ENCODE peak calls at places on chromosomes 2 and 18, in ten cellular contexts. Q, K, W, Y, O, T, M, R, J and L are unnamed samples. For H3K4me1, the result is how much of the 10 kb centered on the place peaks cover.

GRCh38 chr2:191018663-191019119 is 4.7 kb upstream of the STAT1 start:
- DNase-seq in Q (no peak), K (no peak), W (no peak), Y (no peak), O (no peak), T (no peak), M (no peak), R (no peak), J (no peak), L (no peak)

GRCh38 chr2:158034198-158034831 is 67.4 kb upstream of the UPP2 start:
- DNase-seq in Q (peak), K (peak), W (peak), Y (peak), O (peak), T (peak), M (peak), R (peak), J (peak), L (peak)

GRCh38 chr2:102753563-102754159 is 8.2 kb upstream of the TMEM182 start:
- DNase-seq in Q (peak), K (peak), W (peak), Y (peak), O (peak), T (no peak), M (no peak), R (no peak), J (peak), L (no peak)

GRCh38 chr2:83764447-83765005 is 694.6 kb downstream of the SUCLG1 start:
- DNase-seq in Q (no peak), K (no peak), W (peak), Y (no peak), O (no peak), T (no peak), M (no peak), R (no peak), J (no peak), L (no peak)

GRCh38 chr2:67650292-67651133 is 253.4 kb downstream of the ETAA1 start:
- DNase-seq in Q (peak), K (peak), W (peak), Y (peak), O (peak), T (peak), M (peak), R (peak), J (peak), L (peak)

GRCh38 chr2:42367835-42368234 is 6.8 kb upstream of the COX7A2L start:
- DNase-seq in Q (no peak), K (no peak), W (no peak), Y (peak), O (no peak), T (no peak), M (no peak), R (no peak), J (no peak), L (no peak)

GRCh38 chr2:33108483-33109443 is 162.0 kb downstream of the LTBP1 start:
- DNase-seq in Q (no peak), K (no peak), W (no peak), Y (no peak), O (no peak), T (peak), M (no peak), R (no peak), J (no peak), L (no peak)

GRCh38 chr18:80229766-80230745 is 17.3 kb downstream of the PARD6G start:
- DNase-seq in Q (no peak), K (no peak), W (no peak), Y (no peak), O (no peak), T (no peak), M (no peak), R (no peak), J (no peak), L (no peak)

GRCh38 chr18:10591891-10592290 is 66.1 kb downstream of the NAPG start:
- DNase-seq in Q (peak), K (no peak), W (no peak), Y (no peak), O (no peak), T (no peak), M (no peak), R (no peak), J (no peak), L (no peak)

GRCh38 chr2:46803551-46803885 is 112.1 kb downstream of the MCFD2 start:
- DNase-seq in Q (no peak), K (no peak), W (peak), Y (peak), O (no peak), T (no peak), M (no peak), R (no peak), J (no peak), L (peak)

GRCh38 chr2:27715318-27716165 is 51.9 kb downstream of the SLC4A1AP start:
- DNase-seq in Q (no peak), K (no peak), W (no peak), Y (peak), O (no peak), T (peak), M (no peak), R (no peak), J (no peak), L (no peak)

GRCh38 chr2:219252900-219253752 is at the start of gene TUBA4B:
- DNase-seq in Q (peak), K (peak), W (peak), Y (no peak), O (peak), T (peak), M (peak), R (no peak), J (peak), L (no peak)

GRCh38 chr2:231795525-231796327 is 9.5 kb downstream of the COPS7B start:
- DNase-seq in Q (no peak), K (peak), W (peak), Y (peak), O (peak), T (no peak), M (no peak), R (peak), J (peak), L (no peak)

GRCh38 chr2:105373344-105373781 is 25.5 kb downstream of the FHL2 start:
- DNase-seq in Q (no peak), K (peak), W (no peak), Y (peak), O (peak), T (peak), M (no peak), R (no peak), J (no peak), L (no peak)

GRCh38 chr18:35851286-35851967 is 121.1 kb upstream of the RMP24 start:
- DNase-seq in Q (no peak), K (no peak), W (no peak), Y (no peak), O (no peak), T (no peak), M (peak), R (no peak), J (no peak), L (peak)

GRCh38 chr2:66390152-66390551 is 44.8 kb upstream of the MEIS1 start:
- DNase-seq in Q (no peak), K (no peak), W (no peak), Y (no peak), O (no peak), T (no peak), M (no peak), R (no peak), J (no peak), L (no peak)

GRCh38 chr2:178380763-178381162 is 70.2 kb downstream of the PRKRA start:
- DNase-seq in Q (no peak), K (no peak), W (no peak), Y (no peak), O (no peak), T (no peak), M (no peak), R (no peak), J (no peak), L (no peak)

GRCh38 chr18:70840649-70841048 is 551.8 kb downstream of the SOCS6 start:
- DNase-seq in Q (no peak), K (no peak), W (no peak), Y (no peak), O (no peak), T (no peak), M (no peak), R (no peak), J (no peak), L (no peak)

GRCh38 chr2:227509824-227510619 is 38.1 kb downstream of the AGFG1 start:
- DNase-seq in Q (no peak), K (no peak), W (no peak), Y (peak), O (no peak), T (no peak), M (no peak), R (no peak), J (no peak), L (no peak)

GRCh38 chr2:47003641-47004427 is 88.2 kb upstream of the MCFD2 start:
- DNase-seq in Q (no peak), K (no peak), W (no peak), Y (no peak), O (no peak), T (no peak), M (no peak), R (no peak), J (no peak), L (no peak)

GRCh38 chr2:163467206-163467605 is 268.6 kb downstream of the FIGN start:
- DNase-seq in Q (no peak), K (no peak), W (no peak), Y (no peak), O (no peak), T (no peak), M (no peak), R (no peak), J (no peak), L (no peak)

GRCh38 chr18:1663879-1664705 is 759.4 kb downstream of the ADCYAP1 start:
- DNase-seq in Q (peak), K (peak), W (peak), Y (no peak), O (peak), T (peak), M (peak), R (peak), J (peak), L (peak)

GRCh38 chr2:78416625-78417300 is 608.7 kb upstream of the REG3G start:
- DNase-seq in Q (no peak), K (no peak), W (no peak), Y (no peak), O (no peak), T (no peak), M (no peak), R (no peak), J (no peak), L (no peak)

GRCh38 chr2:149972039-149972438 is 384.5 kb upstream of the MMADHC start:
- DNase-seq in Q (no peak), K (no peak), W (no peak), Y (no peak), O (no peak), T (no peak), M (no peak), R (peak), J (peak), L (no peak)

GRCh38 chr2:162072181-162072702 is 1.8 kb downstream of the DPP4 start:
- DNase-seq in Q (no peak), K (no peak), W (no peak), Y (no peak), O (no peak), T (no peak), M (no peak), R (no peak), J (no peak), L (no peak)

GRCh38 chr2:37149626-37150322 is 7.0 kb downstream of the EIF2AK2 start:
- DNase-seq in Q (no peak), K (no peak), W (peak), Y (no peak), O (no peak), T (no peak), M (no peak), R (no peak), J (no peak), L (no peak)

GRCh38 chr2:37156857-37157714 is at the start of gene EIF2AK2:
- DNase-seq in Q (peak), K (peak), W (peak), Y (peak), O (peak), T (peak), M (peak), R (peak), J (peak), L (peak)

GRCh38 chr2:37153224-37153623 is 3.6 kb downstream of the EIF2AK2 start:
- DNase-seq in Q (no peak), K (no peak), W (no peak), Y (no peak), O (no peak), T (no peak), M (no peak), R (no peak), J (no peak), L (no peak)

GRCh38 chr2:37156071-37156856 is 516 bp downstream of the EIF2AK2 start:
- DNase-seq in Q (peak), K (peak), W (peak), Y (peak), O (peak), T (peak), M (peak), R (peak), J (peak), L (peak)

GRCh38 chr2:37154790-37155189 is 2.0 kb downstream of the EIF2AK2 start:
- DNase-seq in Q (peak), K (no peak), W (no peak), Y (no peak), O (no peak), T (no peak), M (no peak), R (no peak), J (no peak), L (no peak)
- TF ChIP-seq CTCF in Q (no peak), K (no peak), W (no peak), Y (no peak), O (no peak), T (no peak), M (no peak), R (no peak), J (no peak), L (no peak)

GRCh38 chr2:120824246-120824645 is 88.6 kb downstream of the GLI2 start:
- DNase-seq in Q (no peak), K (no peak), W (no peak), Y (no peak), O (no peak), T (no peak), M (no peak), R (no peak), J (no peak), L (no peak)

GRCh38 chr2:120826716-120827410 is 91.2 kb downstream of the GLI2 start:
- DNase-seq in Q (no peak), K (no peak), W (no peak), Y (no peak), O (peak), T (no peak), M (no peak), R (no peak), J (no peak), L (no peak)

GRCh38 chr2:120828066-120828465 is 92.4 kb downstream of the GLI2 start:
- DNase-seq in Q (no peak), K (no peak), W (no peak), Y (no peak), O (no peak), T (no peak), M (no peak), R (no peak), J (no peak), L (no peak)

GRCh38 chr2:120825370-120826259 is 89.9 kb downstream of the GLI2 start:
- DNase-seq in Q (no peak), K (no peak), W (peak), Y (peak), O (peak), T (peak), M (no peak), R (no peak), J (no peak), L (peak)

DNA sequence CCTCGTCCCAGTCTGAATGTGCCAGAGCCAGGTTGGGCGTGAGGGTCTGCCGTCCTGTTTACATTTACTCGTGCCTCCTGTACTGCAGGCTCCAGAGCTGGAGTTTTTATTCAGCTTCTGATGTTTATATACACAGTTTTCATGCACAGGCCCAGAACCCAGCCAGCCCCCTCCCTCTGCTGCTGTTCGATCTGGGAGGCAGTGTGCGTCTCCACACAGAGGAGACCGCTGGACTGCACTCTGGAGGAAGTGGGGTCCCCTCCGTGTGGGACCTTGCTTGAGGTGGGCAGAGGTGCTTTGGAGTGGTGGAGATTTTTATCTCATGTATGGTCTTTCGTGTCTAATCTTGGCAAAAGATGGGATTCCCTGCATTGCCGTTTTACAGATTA is 90.6 kb downstream of the GLI2 start:
- DNase-seq in Q (no peak), K (no peak), W (no peak), Y (no peak), O (peak), T (no peak), M (no peak), R (no peak), J (no peak), L (no peak)
- H3K4me1 ChIP-seq in Q (under half), K (under half), W (under half), Y (under half), O (under half), T (under half), M (under half), R (under half), J (under half), L (under half)

DNA sequence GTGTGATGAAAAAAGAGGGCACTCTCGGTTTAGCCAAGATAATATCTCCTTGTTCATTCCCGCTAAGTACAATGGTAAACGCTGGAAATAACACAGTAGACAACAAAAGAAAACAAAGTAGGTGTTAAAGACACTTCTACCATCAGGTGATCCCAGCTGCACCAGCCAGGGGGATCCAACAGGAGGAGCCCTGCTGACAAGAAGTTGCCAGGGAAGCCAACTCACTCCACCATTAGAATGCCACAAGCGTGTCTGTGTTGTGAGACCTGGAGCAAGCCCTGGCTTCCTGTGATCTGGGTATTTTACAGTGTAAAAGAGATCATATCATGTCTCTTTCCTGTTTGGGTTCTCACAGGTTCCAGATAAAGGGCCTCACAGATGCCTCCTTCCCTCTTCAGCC is 117.0 kb downstream of the GRB14 start:
- DNase-seq in Q (no peak), K (no peak), W (no peak), Y (no peak), O (no peak), T (no peak), M (peak), R (no peak), J (peak), L (no peak)
- TF ChIP-seq CTCF in Q (peak), K (no peak), W (no peak), Y (no peak), O (no peak), T (no peak), M (peak), R (no peak), J (peak), L (no peak)

GRCh38 chr2:48328159-48328816 is 201.7 kb upstream of the STON1 start:
- DNase-seq in Q (no peak), K (no peak), W (no peak), Y (no peak), O (no peak), T (no peak), M (no peak), R (no peak), J (no peak), L (no peak)
- H3K4me1 ChIP-seq in Q (half or more), K (half or more), W (under half), Y (under half), O (under half), T (under half), M (under half), R (under half), J (under half), L (under half)

GRCh38 chr2:60555066-60555793 is 1.8 kb upstream of the BCL11A start:
- DNase-seq in Q (peak), K (peak), W (peak), Y (peak), O (peak), T (peak), M (peak), R (peak), J (peak), L (peak)
- TF ChIP-seq CTCF in Q (peak), K (no peak), W (peak), Y (no peak), O (no peak), T (no peak), M (peak), R (no peak), J (peak), L (no peak)

GRCh38 chr2:187986392-187987105 is 305.1 kb upstream of the GULP1 start:
- DNase-seq in Q (no peak), K (no peak), W (no peak), Y (peak), O (no peak), T (no peak), M (no peak), R (no peak), J (no peak), L (no peak)
- H3K4me1 ChIP-seq in Q (under half), K (under half), W (under half), Y (under half), O (under half), T (under half), M (under half), R (under half), J (under half), L (under half)

DNA sequence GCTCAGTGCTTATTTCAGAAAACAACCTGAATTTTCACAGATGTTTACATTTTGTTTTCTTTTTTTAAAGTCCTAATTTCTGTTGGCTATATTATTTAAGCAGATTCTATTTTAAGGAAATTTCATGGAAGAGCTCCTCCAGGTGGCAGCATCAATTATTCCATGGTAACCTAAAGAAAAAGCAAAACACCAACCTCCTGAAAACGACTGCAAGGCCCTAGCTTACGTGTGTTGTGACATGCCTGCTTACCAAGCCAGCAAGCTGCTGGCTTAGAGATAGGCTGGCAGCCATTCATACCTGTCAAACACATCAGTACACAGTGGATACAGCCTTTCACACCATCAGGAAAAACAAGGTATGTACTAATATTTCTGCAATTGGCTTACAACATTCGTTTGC is 64.9 kb downstream of the LPIN2 start:
- DNase-seq in Q (no peak), K (no peak), W (no peak), Y (peak), O (no peak), T (no peak), M (no peak), R (peak), J (peak), L (no peak)
- TF ChIP-seq CTCF in Q (peak), K (peak), W (peak), Y (no peak), O (peak), T (peak), M (peak), R (no peak), J (peak), L (no peak)

GRCh38 chr2:206031950-206032567 is 53.9 kb downstream of the INO80D start:
- DNase-seq in Q (no peak), K (no peak), W (no peak), Y (no peak), O (no peak), T (no peak), M (no peak), R (no peak), J (no peak), L (no peak)
- H3K4me1 ChIP-seq in Q (under half), K (under half), W (under half), Y (under half), O (under half), T (under half), M (under half), R (under half), J (under half), L (under half)